ENCODE peak calls at places on chromosomes 7 and 10, in four cellular contexts. L is H1, U is HepG2, G is GM12878. H is an unnamed sample. For H3K4me1, the result is how much of the 10 kb centered on the place peaks cover.

GRCh38 chr10:8873310-8873709 is 818.8 kb downstream of the GATA3 start:
- DNase-seq in L (no peak), U (no peak), G (no peak), H (no peak)

GRCh38 chr7:95660023-95660434 is 63.7 kb upstream of the PDK4 start:
- DNase-seq in U (no peak), G (no peak), L (no peak), H (no peak)

GRCh38 chr7:80954181-80954580 is 35.3 kb upstream of the SEMA3C start:
- DNase-seq in L (no peak), G (no peak), U (no peak), H (no peak)

GRCh38 chr7:5428470-5429252 is 5.0 kb upstream of the TNRC18 start:
- DNase-seq in L (no peak), G (no peak), U (peak), H (no peak)

GRCh38 chr7:70776627-70777101 is 355.3 kb upstream of the GALNT17 start:
- DNase-seq in U (no peak), L (no peak), G (peak), H (no peak)

GRCh38 chr10:14384096-14384730 is 53.5 kb upstream of the FRMD4A start:
- DNase-seq in L (no peak), U (no peak), G (no peak), H (no peak)

GRCh38 chr10:80184291-80184690 is 21.0 kb downstream of the ANXA11 start:
- DNase-seq in U (no peak), L (no peak), G (no peak), H (no peak)

GRCh38 chr10:78333362-78334143 is 299.9 kb downstream of the RPS24 start:
- DNase-seq in G (no peak), L (no peak), U (no peak), H (no peak)

GRCh38 chr7:30976381-30976780 is 12.6 kb downstream of the GHRHR start:
- DNase-seq in U (no peak), L (no peak), G (no peak), H (no peak)

GRCh38 chr10:71367279-71367678 is 29.4 kb upstream of the CDH23 start:
- DNase-seq in L (no peak), G (no peak), U (no peak), H (no peak)

GRCh38 chr7:37265006-37265405 is 183.7 kb downstream of the ELMO1 start:
- DNase-seq in L (no peak), G (no peak), U (no peak), H (no peak)

GRCh38 chr10:122730238-122730637 is 30.6 kb upstream of the C10orf120 start:
- DNase-seq in G (no peak), L (no peak), U (no peak), H (no peak)

GRCh38 chr7:150375662-150376521 is 3.2 kb upstream of the ZNF775 start:
- DNase-seq in L (no peak), U (no peak), G (no peak), H (no peak)

GRCh38 chr10:127196227-127196954 is at the start of gene INSYN2A:
- DNase-seq in G (no peak), L (no peak), U (no peak), H (no peak)

GRCh38 chr10:86023336-86023735 is 343.3 kb downstream of the GRID1 start:
- DNase-seq in G (no peak), L (no peak), U (no peak), H (no peak)

GRCh38 chr10:126387041-126387908 is 1.0 kb downstream of the ADAM12 start:
- DNase-seq in G (no peak), L (no peak), U (no peak), H (peak)

DNA sequence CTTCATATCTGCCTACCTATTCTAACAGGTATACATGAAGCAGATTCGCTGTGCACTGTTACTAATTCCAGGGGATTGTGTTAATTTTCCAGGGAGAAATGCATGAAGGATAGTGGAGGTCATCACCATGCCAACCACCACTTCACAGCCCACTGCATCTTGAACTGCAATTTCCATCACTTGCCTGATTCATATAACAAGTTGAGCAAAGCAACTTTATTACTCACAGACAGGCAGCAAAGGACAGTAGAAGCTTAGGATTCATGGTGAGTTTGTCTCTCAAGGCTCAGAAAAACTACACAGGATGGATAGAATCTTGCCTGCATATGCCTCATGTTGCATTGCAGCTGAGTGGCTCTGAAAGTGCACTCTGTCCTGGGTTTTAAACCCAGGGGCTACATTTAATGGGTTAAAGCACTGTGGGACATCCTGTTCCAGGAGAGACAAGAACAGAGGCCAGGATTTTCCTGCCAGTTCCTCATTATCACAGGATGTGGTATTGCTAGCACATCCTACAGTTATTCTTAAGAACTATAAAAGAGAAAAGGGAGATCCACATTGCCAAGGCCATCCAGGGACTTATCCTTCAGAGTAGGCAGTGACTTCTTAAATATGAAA is 136.9 kb upstream of the PRSS1 start:
- DNase-seq in U (no peak), L (no peak), G (no peak), H (no peak)
- H3K4me1 ChIP-seq in U (under half), L (under half), G (under half), H (under half)

GRCh38 chr7:50684011-50684701 is 98.5 kb downstream of the GRB10 start:
- DNase-seq in G (no peak), L (no peak), U (no peak), H (no peak)
- TF ChIP-seq ZNF274 in G (no peak), L (no peak), U (no peak), H (no peak)

DNA sequence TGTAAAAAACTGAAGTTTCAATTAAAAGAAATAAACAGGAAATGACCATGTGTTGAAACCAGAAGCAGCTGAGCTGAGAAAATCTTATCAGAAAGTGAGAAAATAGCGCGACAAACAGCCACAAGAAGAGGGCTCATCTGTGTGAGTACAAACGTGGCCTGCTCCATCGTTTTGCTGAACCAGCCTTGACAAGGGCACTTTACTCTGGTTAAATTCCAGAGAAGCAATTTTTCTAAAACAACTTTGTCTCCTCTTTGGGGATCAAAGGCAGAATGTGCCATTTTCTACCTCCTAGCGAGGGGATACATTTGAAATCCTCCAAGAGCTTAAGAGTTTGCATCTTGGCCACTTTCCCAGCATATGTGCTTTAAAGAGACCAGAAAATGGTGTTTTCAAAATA is 51.3 kb upstream of the VIPR2 start:
- DNase-seq in L (no peak), G (no peak), U (no peak), H (no peak)
- TF ChIP-seq SUZ12 in L (no peak), G (no peak), U (no peak), H (no peak)

GRCh38 chr10:93488956-93489528 is 6.9 kb upstream of the MYOF start:
- DNase-seq in G (no peak), U (no peak), L (no peak), H (no peak)
- H3K4me1 ChIP-seq in G (under half), U (under half), L (under half), H (under half)

DNA sequence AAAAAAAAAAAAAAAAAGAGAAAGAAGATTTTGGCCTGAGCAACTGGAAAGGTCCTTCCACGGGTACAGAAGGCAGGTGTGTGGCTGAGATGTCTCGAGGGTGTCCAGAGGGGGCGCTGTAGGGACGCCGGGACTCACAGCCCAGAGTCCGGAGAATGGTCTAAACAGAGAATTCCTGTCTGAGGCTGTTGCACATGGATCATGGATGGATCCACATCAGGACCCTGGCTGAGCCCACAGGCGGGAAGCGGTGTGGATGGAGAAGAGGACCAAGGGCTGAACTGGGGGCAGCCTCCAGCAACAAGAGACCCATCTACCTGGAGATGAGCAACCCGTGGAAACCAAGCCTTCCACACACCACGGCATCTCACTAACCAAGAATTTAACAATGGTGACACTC is 55.0 kb downstream of the PKD1L1 start:
- DNase-seq in U (peak), L (peak), G (no peak), H (no peak)
- TF ChIP-seq ZNF274 in U (no peak), L (no peak), G (no peak), H (no peak)

GRCh38 chr7:155296006-155296787 is 1.5 kb upstream of the INSIG1 start:
- DNase-seq in U (no peak), G (no peak), L (no peak), H (no peak)
- TF ChIP-seq SUZ12 in U (no peak), G (no peak), L (no peak), H (no peak)

GRCh38 chr7:2758673-2759603 is 70.9 kb downstream of the AMZ1 start:
- DNase-seq in L (no peak), G (peak), U (no peak), H (no peak)
- H3K4me1 ChIP-seq in L (under half), G (under half), U (under half), H (under half)

DNA sequence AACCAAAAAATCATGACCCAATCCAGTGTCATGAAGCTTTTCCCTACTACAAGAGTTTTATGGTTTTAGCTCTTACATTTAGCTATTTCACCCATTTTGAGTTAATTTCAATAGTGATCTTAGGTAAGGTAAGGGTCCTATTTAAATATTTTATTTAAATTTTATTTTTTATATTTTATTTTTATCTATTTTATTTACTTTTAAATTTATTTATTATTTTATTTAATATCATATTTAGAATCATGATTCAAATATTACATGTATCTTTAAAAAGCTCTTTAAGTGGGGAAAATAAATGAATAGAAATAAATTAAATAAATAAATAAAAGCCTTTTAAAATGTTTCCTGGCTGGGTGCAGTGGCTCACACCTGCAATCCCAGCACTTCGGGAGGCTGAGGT is 276.0 kb downstream of the SKIDA1 start:
- DNase-seq in L (no peak), U (no peak), G (no peak), H (no peak)
- TF ChIP-seq ZNF274 in L (no peak), U (no peak), G (no peak), H (no peak)

H was measured in NT2/D1.